ENCODE peak calls at places on chromosomes 16 and 17, in four cellular contexts. A, F, J and V are unnamed samples.

GRCh38 chr16:12017583-12017982 is 41.0 kb downstream of the SNX29 start:
- DNase-seq in F (peak; percentile 11), J (no peak), A (peak; percentile 40), V (peak; percentile 59)

GRCh38 chr16:75559564-75560372 is 3.7 kb upstream of the TMEM231 start:
- DNase-seq in A (peak; percentile 85), F (peak; percentile 64), J (peak; percentile 7), V (peak; percentile 77)

GRCh38 chr16:27500801-27501200 is 48.9 kb downstream of the GTF3C1 start:
- DNase-seq in A (no peak), J (no peak), F (no peak), V (no peak)

GRCh38 chr16:1791256-1791942 is 2.1 kb downstream of the IGFALS start:
- DNase-seq in J (no peak), F (no peak), A (no peak), V (no peak)

GRCh38 chr17:81931557-81932332 is 4.2 kb upstream of the MAFG start:
- DNase-seq in J (no peak), F (no peak), A (no peak), V (no peak)

GRCh38 chr16:31242197-31242596 is 17.6 kb upstream of the ITGAM start:
- DNase-seq in A (peak; percentile 42), J (no peak), F (peak; percentile 25), V (peak; percentile 28)

GRCh38 chr17:72122002-72122310 is 1.1 kb downstream of the SOX9 start:
- DNase-seq in J (no peak), A (no peak), F (peak; percentile 50), V (no peak)

GRCh38 chr16:57600048-57600835 is 28.2 kb upstream of the ADGRG1 start:
- DNase-seq in A (peak; percentile 42), J (no peak), F (peak; percentile 61), V (peak; percentile 43)

GRCh38 chr17:64007838-64008282 is 9.7 kb downstream of the PRR29 start:
- DNase-seq in J (no peak), A (no peak), F (no peak), V (no peak)

GRCh38 chr17:75250009-75250471 is 11.4 kb downstream of the GGA3 start:
- DNase-seq in J (no peak), F (peak; percentile 55), A (peak; percentile 83), V (peak; percentile 85)

GRCh38 chr16:89257281-89257731 is 39.8 kb downstream of the ZNF778 start:
- DNase-seq in F (no peak), A (no peak), J (no peak), V (no peak)

GRCh38 chr16:55832425-55832787 is 490 bp downstream of the CES1 start:
- DNase-seq in J (no peak), F (no peak), A (no peak), V (no peak)

GRCh38 chr16:75750516-75750915 is 24.2 kb upstream of the CPHXL start:
- DNase-seq in A (no peak), J (no peak), F (no peak), V (no peak)

GRCh38 chr17:6507535-6507934 is 48.8 kb downstream of the PITPNM3 start:
- DNase-seq in A (peak; percentile 85), J (no peak), F (peak; percentile 87), V (peak; percentile 88)

GRCh38 chr16:24499193-24499814 is 40.1 kb upstream of the RBBP6 start:
- DNase-seq in A (peak; percentile 27), F (peak; percentile 29), J (no peak), V (peak; percentile 24)

GRCh38 chr16:66547101-66547989 is 2.6 kb downstream of the TK2 start:
- DNase-seq in F (no peak), A (no peak), J (no peak), V (no peak)

GRCh38 chr16:86826931-86827330 is 248.6 kb downstream of the FOXL1 start:
- DNase-seq in J (no peak), A (no peak), F (no peak), V (no peak)

GRCh38 chr17:48483471-48484131 is 47.2 kb downstream of the HOXB1 start:
- DNase-seq in F (peak; percentile 94), A (peak; percentile 99), J (peak; percentile 99), V (peak; percentile 96)

GRCh38 chr17:19440421-19440820 is 29.4 kb downstream of the RNF112 start:
- DNase-seq in F (no peak), A (no peak), J (no peak), V (no peak)

GRCh38 chr16:24854607-24855171 is 8.9 kb downstream of the SLC5A11 start:
- DNase-seq in F (no peak), A (no peak), J (no peak), V (no peak)

GRCh38 chr17:77842906-77843249 is 115.6 kb upstream of the TNRC6C start:
- DNase-seq in A (no peak), J (no peak), F (no peak), V (no peak)

GRCh38 chr16:82364690-82365089 is 194.7 kb upstream of the MPHOSPH6 start:
- DNase-seq in F (no peak), A (no peak), J (no peak), V (no peak)

GRCh38 chr16:25838724-25839186 is 147.0 kb downstream of the HS3ST4 start:
- DNase-seq in F (peak; percentile 62), J (peak; percentile 14), A (peak; percentile 59), V (peak; percentile 60)

GRCh38 chr16:79534143-79534542 is 66.4 kb downstream of the MAF start:
- DNase-seq in A (no peak), J (no peak), F (no peak), V (no peak)

GRCh38 chr17:76751416-76751993 is 13.6 kb downstream of the MFSD11 start:
- DNase-seq in F (no peak), J (no peak), A (no peak), V (no peak)

GRCh38 chr16:89257757-89258465 is 40.4 kb downstream of the ZNF778 start:
- DNase-seq in J (no peak), A (no peak), F (no peak), V (no peak)

GRCh38 chr16:86575095-86575685 is 3.2 kb upstream of the FOXL1 start:
- DNase-seq in A (no peak), J (no peak), F (no peak), V (no peak)

GRCh38 chr17:1843947-1844346 is 14.1 kb downstream of the RPA1 start:
- DNase-seq in A (no peak), J (no peak), F (no peak), V (no peak)

GRCh38 chr16:11543676-11544393 is 42.9 kb downstream of the LITAF start:
- DNase-seq in J (no peak), F (no peak), A (no peak), V (no peak)

GRCh38 chr17:58284613-58285421 is 4.1 kb upstream of the MPO start:
- DNase-seq in A (no peak), F (no peak), J (no peak), V (no peak)

GRCh38 chr17:31739300-31739699 is 119.7 kb downstream of the COPRS start:
- DNase-seq in F (peak; percentile 71), J (no peak), A (peak; percentile 88), V (peak; percentile 96)

GRCh38 chr16:84247341-84247740 is 7.5 kb upstream of the KCNG4 start:
- DNase-seq in F (no peak), J (no peak), A (no peak), V (no peak)

GRCh38 chr16:67865318-67865717 is 7.5 kb upstream of the EDC4 start:
- DNase-seq in A (peak; percentile 61), F (peak; percentile 53), J (no peak), V (peak; percentile 47)

GRCh38 chr16:57150682-57151330 is 35.0 kb downstream of the PSME3IP1 start:
- DNase-seq in J (no peak), A (no peak), F (no peak), V (no peak)

GRCh38 chr17:48113201-48113676 is 5.7 kb downstream of the SNX11 start:
- DNase-seq in F (peak; percentile 70), A (no peak), J (no peak), V (no peak)

GRCh38 chr17:51045616-51046526 is 74.8 kb downstream of the SPAG9 start:
- DNase-seq in J (no peak), F (peak; percentile 44), A (peak; percentile 53), V (no peak)

GRCh38 chr17:74922694-74923537 is at the start of gene USH1G:
- DNase-seq in A (no peak), F (no peak), J (no peak), V (no peak)

GRCh38 chr17:10640475-10640874 is 16.6 kb downstream of the MYH3 start:
- DNase-seq in F (peak; percentile 6), J (no peak), A (peak; percentile 91), V (no peak)

GRCh38 chr17:72079700-72080099 is 41.1 kb upstream of the SOX9 start:
- DNase-seq in J (no peak), A (no peak), F (no peak), V (peak; percentile 7)

DNA sequence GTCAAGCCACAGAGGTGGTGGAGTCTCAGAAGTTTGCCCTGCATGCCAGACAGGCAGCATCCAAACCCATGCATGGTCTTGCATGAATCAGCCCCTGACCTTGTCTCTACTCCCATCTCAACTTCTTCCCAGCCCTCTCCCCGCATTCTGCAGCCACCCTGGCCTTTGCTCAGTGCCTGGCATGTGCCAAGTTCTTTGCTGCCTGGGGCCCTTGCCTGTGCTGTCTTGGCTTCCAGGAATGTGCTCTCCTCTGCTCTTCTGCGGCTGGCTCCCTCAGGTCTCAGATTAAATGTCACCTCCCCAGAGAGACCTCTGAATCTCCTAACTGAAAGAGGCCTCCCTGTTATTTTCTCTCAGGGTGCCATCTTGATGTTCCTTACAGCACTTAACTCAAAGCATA is 17.6 kb downstream of the DRC3 start:
- DNase-seq in F (no peak), J (no peak), A (no peak), V (no peak)
- H3K4me3 ChIP-seq in F (no peak overlapping the region), J (no peak overlapping the region), A (no peak overlapping the region), V (no peak overlapping the region)

GRCh38 chr16:61831351-61831933 is 204.8 kb downstream of the CDH8 start:
- DNase-seq in A (no peak), F (peak; percentile 26), J (no peak), V (no peak)
- TF ChIP-seq CTCF in A (no peak), F (no peak), J (no peak), V (no peak)

GRCh38 chr17:42680331-42680808 is 1.3 kb downstream of the CCR10 start:
- DNase-seq in F (no peak), J (no peak), A (peak; percentile 78), V (no peak)
- H3K4me3 ChIP-seq in F (peak overlapping the region; percentile 24), J (peak overlapping the region; percentile 30), A (peak overlapping the region; percentile 12), V (peak overlapping the region; percentile 49)

GRCh38 chr17:70624208-70624607 is 454.9 kb downstream of the KCNJ2 start:
- DNase-seq in J (no peak), A (no peak), F (no peak), V (no peak)

GRCh38 chr17:70629902-70630301 is 460.6 kb downstream of the KCNJ2 start:
- DNase-seq in J (no peak), A (peak; percentile 4), F (peak; percentile 19), V (peak; percentile 17)
- TF ChIP-seq CTCF in J (no peak), A (no peak), F (peak; percentile 9), V (no peak)

GRCh38 chr17:57044976-57045867 is 39.8 kb upstream of the AKAP1 start:
- DNase-seq in F (no peak), A (no peak), J (no peak), V (no peak)
- H3K4me3 ChIP-seq in F (no peak overlapping the region), A (no peak overlapping the region), J (peak overlapping the region; percentile 26), V (no peak overlapping the region)

GRCh38 chr16:85486256-85486915 is 126.7 kb upstream of the GSE1 start:
- DNase-seq in A (no peak), J (no peak), F (no peak), V (no peak)
- TF ChIP-seq CTCF in A (no peak), J (no peak), F (no peak), V (no peak)

GRCh38 chr16:63943568-63943967 is 1178.3 kb downstream of the CDH11 start:
- DNase-seq in J (no peak), A (no peak), F (no peak), V (no peak)
- H3K4me3 ChIP-seq in J (no peak overlapping the region), A (no peak overlapping the region), F (no peak overlapping the region), V (no peak overlapping the region)